ENCODE peak calls at places on chromosome 20, in four cellular contexts. Z is cardiac muscle cell, R is chondrocyte, D is AG09319. A is an unnamed sample.

GRCh38 chr20:37295595-37295994 is 6.1 kb downstream of the MANBAL start:
- DNase-seq in D (no peak), Z (no peak), R (no peak), A (no peak)

GRCh38 chr20:59645761-59646171 is 41.4 kb downstream of the PHACTR3 start:
- DNase-seq in R (no peak), D (no peak), Z (no peak), A (no peak)

GRCh38 chr20:13455713-13456112 is 183.0 kb downstream of the TASP1 start:
- DNase-seq in Z (peak; percentile 39), D (no peak), R (no peak), A (peak; percentile 49)

GRCh38 chr20:52410182-52410647 is 218.6 kb upstream of the ZFP64 start:
- DNase-seq in Z (peak; percentile 84), D (peak; percentile 22), R (no peak), A (peak; percentile 32)

GRCh38 chr20:2005831-2006426 is 12.1 kb upstream of the PDYN start:
- DNase-seq in D (peak; percentile 7), R (no peak), Z (peak; percentile 70), A (no peak)

GRCh38 chr20:47620808-47621805 is 119.4 kb downstream of the NCOA3 start:
- DNase-seq in D (peak; percentile 40), Z (peak; percentile 82), R (no peak), A (peak; percentile 41)

GRCh38 chr20:39660965-39661364 is 698.8 kb downstream of the DHX35 start:
- DNase-seq in D (no peak), Z (no peak), R (no peak), A (no peak)

GRCh38 chr20:59295531-59295930 is 4.9 kb upstream of the EDN3 start:
- DNase-seq in R (no peak), D (no peak), Z (no peak), A (no peak)

DNA sequence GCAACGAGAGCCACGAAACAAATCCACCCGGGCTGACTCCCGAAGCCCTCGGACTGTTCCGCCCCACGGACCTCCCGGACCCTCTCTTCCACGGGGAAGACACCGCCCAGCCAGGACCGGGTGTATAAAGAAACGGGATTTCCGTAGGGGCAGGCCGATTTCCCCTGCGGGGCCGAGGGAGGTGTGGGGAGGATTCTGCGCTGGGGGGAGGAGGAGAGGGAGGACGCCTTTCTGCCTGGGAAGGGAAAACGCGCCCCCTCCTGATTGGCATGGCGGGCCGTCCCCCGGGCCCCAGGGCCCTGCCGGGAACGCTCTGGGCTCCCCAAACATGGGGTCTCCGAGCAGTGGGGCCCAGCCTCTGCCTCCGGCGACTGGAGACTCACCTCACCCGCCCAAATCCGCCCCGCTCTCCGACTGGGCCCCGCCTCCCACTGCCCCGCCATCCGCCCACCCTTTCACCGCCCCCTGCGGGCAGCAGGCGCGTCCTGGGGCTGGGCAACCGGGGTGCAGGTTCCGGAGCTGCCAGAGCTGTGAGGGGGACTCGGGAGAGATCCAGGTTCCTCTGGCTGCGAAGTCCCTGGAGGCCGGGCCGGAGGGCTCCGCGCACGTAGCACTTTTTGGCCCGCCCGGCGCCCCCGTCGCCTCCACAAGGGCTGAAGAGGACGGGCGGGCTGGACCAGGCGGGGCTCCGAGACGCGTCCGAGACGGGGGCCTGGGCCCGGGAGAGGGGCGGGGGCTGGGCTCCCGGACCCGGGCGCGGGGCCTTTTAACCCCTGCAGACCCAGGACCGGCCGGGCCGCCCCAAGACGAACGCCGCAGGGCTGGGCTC is 586 bp upstream of the PPDPF start:
- DNase-seq in R (peak; percentile 88), Z (no peak), D (no peak), A (no peak)
- TF ChIP-seq CTCF in R (peak; percentile 76), Z (peak; percentile 29), D (peak; percentile 30), A (peak; percentile 21)

DNA sequence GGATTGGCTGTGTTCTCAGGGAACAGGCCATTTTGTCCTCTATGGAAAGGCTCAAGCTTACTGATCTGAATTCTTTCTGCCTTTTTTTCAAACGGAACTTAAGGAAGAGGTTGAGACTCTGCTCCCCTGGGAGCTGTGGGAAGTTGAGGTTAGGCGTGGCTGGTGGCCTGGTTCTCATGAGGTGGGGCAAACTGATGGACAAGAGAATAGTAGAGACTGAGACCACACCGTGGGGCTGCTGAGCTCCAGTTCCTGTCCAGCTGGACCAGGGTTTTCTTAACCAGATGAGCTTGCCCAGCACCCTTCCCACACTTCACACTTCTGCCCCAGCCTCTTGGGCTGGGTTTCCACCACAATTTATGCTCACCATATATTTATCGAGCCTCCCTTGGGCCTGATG is 6.1 kb downstream of the AP5S1 start:
- DNase-seq in Z (no peak), R (no peak), D (no peak), A (no peak)
- TF ChIP-seq CTCF in Z (no peak), R (no peak), D (no peak), A (no peak)

DNA sequence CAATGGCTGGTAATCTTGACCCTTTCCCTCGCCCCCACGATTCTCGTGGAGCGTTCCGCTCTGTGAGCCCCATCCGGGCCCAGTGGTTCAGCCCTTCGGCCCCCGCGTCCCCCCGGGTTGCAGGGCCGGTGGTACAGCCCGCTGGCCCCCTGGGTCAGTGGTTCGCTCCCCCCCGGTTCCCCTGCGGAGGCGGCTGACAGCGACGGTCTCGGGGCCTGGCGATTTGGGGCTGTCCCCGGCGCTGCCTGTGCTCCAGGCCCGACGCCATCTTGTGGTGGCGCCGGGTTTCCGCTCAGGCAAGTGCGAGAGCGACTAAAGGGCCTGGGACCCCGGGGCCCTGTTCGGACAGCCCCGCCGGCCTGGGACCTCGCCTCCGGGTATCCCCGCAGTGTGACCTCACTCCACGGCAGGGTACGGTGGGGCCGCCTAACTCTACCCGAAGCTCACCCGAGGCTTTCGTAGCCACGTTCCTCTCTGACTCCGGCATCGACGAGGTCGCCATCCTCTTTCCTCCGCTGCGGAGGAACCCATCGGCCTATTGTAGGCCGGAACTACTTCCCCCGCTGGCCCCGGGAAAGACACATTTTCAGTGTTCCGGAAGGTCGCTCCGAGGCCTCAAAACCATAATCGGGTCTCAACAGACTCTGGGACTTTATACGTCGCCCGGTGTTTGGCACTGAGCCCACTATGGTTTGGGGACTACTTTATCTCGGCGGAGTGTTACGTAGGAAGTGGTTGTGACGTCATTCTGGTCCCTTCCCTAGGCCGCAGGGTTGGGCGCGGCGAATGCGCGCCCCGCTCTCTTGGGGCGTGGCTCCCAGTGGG is at the start of gene ZNF335:
- DNase-seq in D (peak; percentile 95), R (peak; percentile 97), Z (peak; percentile 99), A (peak; percentile 87)
- TF ChIP-seq CTCF in D (peak; percentile 24), R (peak; percentile 64), Z (peak; percentile 18), A (no peak)

GRCh38 chr20:48921168-48921882 is at the start of gene ARFGEF2:
- DNase-seq in R (peak; percentile 96), Z (peak; percentile 94), D (peak; percentile 69), A (no peak)
- TF ChIP-seq CTCF in R (peak; percentile 14), Z (no peak), D (no peak), A (no peak)

A was measured in AG09309.